ENCODE peak calls at places on chromosomes 11 and 22, in four cellular contexts. One of them, this sample, is unnamed.

GRCh38 chr11:114832532-114833125 is 154.3 kb downstream of the NXPE2 start:
- DNase-seq in GM20000: no peak
- DNase-seq in LNCaP clone FGC: peak; percentile 50
- DNase-seq in ovary: no peak
- DNase-seq in this sample: no peak

GRCh38 chr22:33002035-33002434 is 56.1 kb downstream of the SYN3 start:
- DNase-seq in ovary: no peak
- DNase-seq in LNCaP clone FGC: no peak
- DNase-seq in GM20000: no peak
- DNase-seq in this sample: no peak

GRCh38 chr11:63985812-63986155 is 454 bp upstream of the OTUB1 start:
- DNase-seq in ovary: no peak
- DNase-seq in GM20000: peak; percentile 82
- DNase-seq in LNCaP clone FGC: no peak
- DNase-seq in this sample: peak; percentile 84

GRCh38 chr22:35648066-35649025 is at the start of gene APOL6:
- DNase-seq in GM20000: peak; percentile 51
- DNase-seq in LNCaP clone FGC: no peak
- DNase-seq in ovary: peak; percentile 56
- DNase-seq in this sample: peak; percentile 76

GRCh38 chr11:37811349-37811748 is 1213.3 kb upstream of the RAG2 start:
- DNase-seq in ovary: no peak
- DNase-seq in GM20000: no peak
- DNase-seq in LNCaP clone FGC: no peak
- DNase-seq in this sample: no peak

GRCh38 chr11:123357990-123358827 is 71.9 kb upstream of the GRAMD1B start:
- DNase-seq in GM20000: peak; percentile 79
- DNase-seq in LNCaP clone FGC: no peak
- DNase-seq in ovary: no peak
- DNase-seq in this sample: peak; percentile 68

GRCh38 chr11:9850224-9850895 is 186.5 kb downstream of the SWAP70 start:
- DNase-seq in GM20000: no peak
- DNase-seq in ovary: no peak
- DNase-seq in LNCaP clone FGC: no peak
- DNase-seq in this sample: no peak

GRCh38 chr11:134541355-134541754 is 129.3 kb upstream of the B3GAT1 start:
- DNase-seq in GM20000: no peak
- DNase-seq in LNCaP clone FGC: no peak
- DNase-seq in ovary: no peak
- DNase-seq in this sample: no peak

GRCh38 chr11:17403977-17404759 is 15.7 kb upstream of the KCNJ11 start:
- DNase-seq in GM20000: no peak
- DNase-seq in LNCaP clone FGC: no peak
- DNase-seq in ovary: no peak
- DNase-seq in this sample: no peak

GRCh38 chr22:20268350-20269012 is 363 bp upstream of the RTN4R start:
- DNase-seq in ovary: peak; percentile 81
- DNase-seq in LNCaP clone FGC: no peak
- DNase-seq in GM20000: peak; percentile 88
- DNase-seq in this sample: peak; percentile 65

GRCh38 chr11:84714316-84714780 is 912.8 kb downstream of the DLG2 start:
- DNase-seq in LNCaP clone FGC: peak; percentile 21
- DNase-seq in GM20000: peak; percentile 56
- DNase-seq in ovary: peak; percentile 36
- DNase-seq in this sample: peak; percentile 74

GRCh38 chr11:104912102-104912501 is 13.8 kb upstream of the CASP12 start:
- DNase-seq in GM20000: no peak
- DNase-seq in LNCaP clone FGC: no peak
- DNase-seq in ovary: no peak
- DNase-seq in this sample: no peak

GRCh38 chr11:34348919-34349318 is 8.9 kb downstream of the ABTB2 start:
- DNase-seq in ovary: no peak
- DNase-seq in GM20000: no peak
- DNase-seq in LNCaP clone FGC: no peak
- DNase-seq in this sample: no peak

GRCh38 chr11:35064114-35064800 is 74.7 kb upstream of the CD44 start:
- DNase-seq in ovary: no peak
- DNase-seq in LNCaP clone FGC: no peak
- DNase-seq in GM20000: no peak
- DNase-seq in this sample: no peak

GRCh38 chr22:30754971-30755759 is 60.5 kb downstream of the OSBP2 start:
- DNase-seq in LNCaP clone FGC: peak; percentile 44
- DNase-seq in ovary: peak; percentile 41
- DNase-seq in GM20000: peak; percentile 76
- DNase-seq in this sample: peak; percentile 75

GRCh38 chr11:92457250-92457649 is 232.6 kb downstream of the FAT3 start:
- DNase-seq in LNCaP clone FGC: no peak
- DNase-seq in GM20000: no peak
- DNase-seq in ovary: no peak
- DNase-seq in this sample: no peak

GRCh38 chr11:76443254-76443935 is 1.4 kb upstream of the EMSY start:
- DNase-seq in GM20000: no peak
- DNase-seq in LNCaP clone FGC: no peak
- DNase-seq in ovary: no peak
- DNase-seq in this sample: peak; percentile 11

GRCh38 chr11:76448506-76448905 is 3.7 kb downstream of the EMSY start:
- DNase-seq in ovary: no peak
- DNase-seq in GM20000: no peak
- DNase-seq in LNCaP clone FGC: no peak
- DNase-seq in this sample: no peak

GRCh38 chr11:76444384-76445121 is at the start of gene EMSY:
- DNase-seq in ovary: peak; percentile 95
- DNase-seq in GM20000: peak; percentile 90
- DNase-seq in LNCaP clone FGC: peak; percentile 100
- DNase-seq in this sample: peak; percentile 94

GRCh38 chr11:76444065-76444383 is 794 bp upstream of the EMSY start:
- DNase-seq in GM20000: no peak
- DNase-seq in LNCaP clone FGC: no peak
- DNase-seq in ovary: no peak
- DNase-seq in this sample: no peak

DNA sequence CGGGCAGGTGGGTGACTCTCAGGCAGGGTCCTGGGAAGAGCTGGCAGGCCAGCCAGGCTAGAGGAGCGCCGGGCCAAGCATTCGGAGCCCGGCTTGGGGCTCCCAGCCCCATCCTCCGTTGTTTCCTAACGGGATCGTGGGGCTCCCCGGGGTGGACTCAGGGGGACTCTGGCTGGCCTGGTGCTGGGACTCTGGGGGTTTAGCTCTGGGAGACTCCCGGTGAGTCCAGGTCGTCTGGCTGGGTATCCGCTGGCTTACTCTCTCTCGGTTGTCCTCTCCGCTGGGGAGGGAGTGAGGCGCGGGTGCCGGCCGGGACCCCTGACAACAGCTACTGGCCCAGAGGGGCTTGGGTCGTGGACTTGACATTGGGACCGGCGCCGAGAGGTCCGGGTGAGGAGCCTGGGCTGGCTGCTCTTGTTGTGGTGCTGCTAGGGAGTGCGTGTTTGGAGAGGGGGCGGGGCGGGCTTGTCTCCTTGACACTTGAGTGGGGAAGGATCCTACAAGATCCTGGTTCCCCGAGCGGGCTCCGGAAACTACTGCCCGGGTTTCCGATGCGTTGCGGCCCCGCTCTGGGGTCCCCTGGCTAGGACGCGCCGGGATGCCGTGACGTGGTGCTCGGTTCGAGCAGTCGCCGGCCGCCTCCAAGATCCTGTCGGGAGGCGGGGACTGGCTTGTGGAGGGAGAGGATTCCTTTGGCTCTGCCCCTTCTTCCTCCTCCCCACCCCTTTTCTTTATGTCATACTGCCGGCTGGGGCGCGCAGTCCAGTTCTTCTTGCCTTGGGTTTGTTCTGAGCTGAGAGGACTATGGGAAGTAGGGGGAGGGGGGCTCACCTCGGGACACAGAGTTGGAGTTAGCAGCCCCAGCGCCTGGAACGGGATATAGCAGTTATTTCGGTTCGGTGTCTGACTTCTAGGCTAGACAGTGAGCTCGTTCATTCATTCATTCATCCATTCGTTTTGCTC is 585 bp downstream of the EMSY start:
- DNase-seq in ovary: peak; percentile 78
- DNase-seq in LNCaP clone FGC: peak; percentile 87
- DNase-seq in GM20000: peak; percentile 54
- DNase-seq in this sample: peak; percentile 66
- TF ChIP-seq CTCF in ovary: no peak
- TF ChIP-seq CTCF in LNCaP clone FGC: peak; percentile 2
- TF ChIP-seq CTCF in GM20000: no peak
- TF ChIP-seq CTCF in this sample: no peak

GRCh38 chr22:39433476-39434242 is 23.2 kb upstream of the MGAT3 start:
- DNase-seq in GM20000: no peak
- DNase-seq in ovary: no peak
- DNase-seq in LNCaP clone FGC: no peak
- DNase-seq in this sample: no peak
- TF ChIP-seq CTCF in GM20000: no peak
- TF ChIP-seq CTCF in ovary: no peak
- TF ChIP-seq CTCF in LNCaP clone FGC: no peak
- TF ChIP-seq CTCF in this sample: no peak

GRCh38 chr11:96530473-96530872 is 140.7 kb downstream of the JRKL start:
- DNase-seq in GM20000: no peak
- DNase-seq in LNCaP clone FGC: no peak
- DNase-seq in ovary: no peak
- DNase-seq in this sample: no peak

GRCh38 chr11:96520939-96521338 is 131.1 kb downstream of the JRKL start:
- DNase-seq in LNCaP clone FGC: no peak
- DNase-seq in GM20000: no peak
- DNase-seq in ovary: no peak
- DNase-seq in this sample: no peak

DNA sequence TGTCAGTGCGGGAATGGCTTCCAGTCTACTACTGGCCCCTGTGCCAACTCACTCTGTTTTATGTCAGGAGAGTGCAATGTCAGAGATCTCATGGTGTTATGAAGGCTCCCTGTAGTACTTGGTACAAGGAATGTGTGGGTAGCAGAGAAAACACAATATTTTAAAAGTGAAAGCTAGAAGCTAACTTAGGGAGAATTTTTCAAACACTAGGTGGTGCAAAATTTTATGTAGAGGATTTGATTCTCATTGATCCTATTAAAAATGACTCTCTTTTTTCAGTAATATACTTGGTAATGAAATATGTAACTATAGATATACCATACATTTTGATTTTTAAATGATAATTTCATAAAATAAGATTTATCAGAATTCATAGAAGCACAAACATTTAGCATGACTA is 134.7 kb downstream of the JRKL start:
- DNase-seq in LNCaP clone FGC: no peak
- DNase-seq in GM20000: no peak
- DNase-seq in ovary: no peak
- DNase-seq in this sample: no peak
- TF ChIP-seq CTCF in LNCaP clone FGC: peak; percentile 15
- TF ChIP-seq CTCF in GM20000: no peak
- TF ChIP-seq CTCF in ovary: no peak
- TF ChIP-seq CTCF in this sample: no peak

GRCh38 chr11:13249992-13250391 is 27.6 kb upstream of the BMAL1 start:
- DNase-seq in GM20000: no peak
- DNase-seq in ovary: no peak
- DNase-seq in LNCaP clone FGC: no peak
- DNase-seq in this sample: peak; percentile 13
- TF ChIP-seq CTCF in GM20000: peak; percentile 11
- TF ChIP-seq CTCF in ovary: no peak
- TF ChIP-seq CTCF in LNCaP clone FGC: peak; percentile 26
- TF ChIP-seq CTCF in this sample: no peak

GRCh38 chr11:119694334-119694733 is 34.7 kb downstream of the NECTIN1 start:
- DNase-seq in GM20000: peak; percentile 62
- DNase-seq in LNCaP clone FGC: no peak
- DNase-seq in ovary: no peak
- DNase-seq in this sample: peak; percentile 35
- TF ChIP-seq CTCF in GM20000: peak; percentile 29
- TF ChIP-seq CTCF in LNCaP clone FGC: peak; percentile 27
- TF ChIP-seq CTCF in ovary: no peak
- TF ChIP-seq CTCF in this sample: no peak

GRCh38 chr22:43088979-43089717 is at the start of gene TTLL1:
- DNase-seq in GM20000: peak; percentile 97
- DNase-seq in ovary: peak; percentile 92
- DNase-seq in LNCaP clone FGC: peak; percentile 67
- DNase-seq in this sample: peak; percentile 95
- TF ChIP-seq CTCF in GM20000: no peak
- TF ChIP-seq CTCF in ovary: no peak
- TF ChIP-seq CTCF in LNCaP clone FGC: no peak
- TF ChIP-seq CTCF in this sample: no peak

DNA sequence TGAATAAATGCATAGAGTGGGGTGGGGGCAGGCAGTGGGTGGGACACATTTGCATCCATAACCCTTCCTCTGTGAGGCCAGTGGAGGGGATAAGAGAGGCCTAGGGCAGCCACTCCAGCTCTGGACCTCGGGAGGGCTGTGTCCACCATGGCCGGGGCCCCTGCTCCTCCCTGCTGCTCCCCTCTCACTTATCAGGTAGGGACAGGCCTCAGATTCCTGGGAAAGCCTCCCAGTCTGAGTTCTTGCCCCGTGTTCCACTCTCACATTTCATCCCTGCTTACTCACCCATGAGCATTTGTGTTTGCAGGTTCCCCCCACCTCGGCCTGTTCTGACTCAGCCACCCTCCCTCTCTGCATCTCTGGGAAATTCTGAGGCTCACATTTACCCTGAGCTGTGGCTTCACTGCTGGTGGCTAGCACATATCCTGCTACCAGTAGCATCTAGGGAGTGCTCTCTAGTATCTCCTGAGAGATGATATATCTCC is 128.7 kb upstream of the TOP3B start:
- DNase-seq in GM20000: peak; percentile 85
- DNase-seq in LNCaP clone FGC: no peak
- DNase-seq in ovary: no peak
- DNase-seq in this sample: peak; percentile 70
- TF ChIP-seq CTCF in GM20000: no peak
- TF ChIP-seq CTCF in LNCaP clone FGC: no peak
- TF ChIP-seq CTCF in ovary: no peak
- TF ChIP-seq CTCF in this sample: no peak

DNA sequence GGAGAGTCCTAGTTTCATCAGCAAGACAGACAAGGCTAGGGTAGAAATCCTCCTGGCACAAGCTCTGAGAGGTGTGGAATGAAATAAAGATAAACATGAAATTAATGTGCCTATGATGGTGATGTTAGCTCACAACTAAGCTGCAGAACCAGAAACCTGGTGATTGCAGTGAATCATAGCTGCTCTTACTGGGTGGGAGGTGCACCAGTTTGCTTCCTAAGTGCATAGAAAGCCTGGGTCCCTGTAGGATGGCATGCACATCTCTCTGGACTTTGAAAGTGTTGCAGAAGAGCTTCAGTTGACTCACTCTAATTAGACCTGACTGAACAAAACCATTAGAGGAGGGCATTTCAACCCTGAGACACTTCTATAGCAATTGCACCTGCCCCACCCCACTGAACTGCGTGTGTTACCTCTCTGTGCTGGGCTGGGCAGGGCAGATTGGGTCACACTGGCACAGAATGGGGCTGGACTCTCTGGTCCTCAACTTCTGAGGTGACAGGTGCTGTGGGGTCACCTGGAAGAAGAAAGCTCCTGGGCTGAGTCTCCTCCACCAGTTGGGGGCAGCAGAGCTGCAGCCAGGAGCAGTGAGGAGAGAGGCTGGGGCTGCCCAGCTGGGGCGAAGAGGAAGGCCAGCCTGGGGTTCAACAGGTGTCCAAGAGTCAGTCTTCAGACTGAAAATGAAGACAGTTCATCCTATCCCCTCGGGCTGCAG is 57.9 kb downstream of the GGTLC2 start:
- DNase-seq in ovary: no peak
- DNase-seq in GM20000: no peak
- DNase-seq in LNCaP clone FGC: no peak
- DNase-seq in this sample: peak; percentile 21
- TF ChIP-seq CTCF in ovary: no peak
- TF ChIP-seq CTCF in GM20000: peak; percentile 63
- TF ChIP-seq CTCF in LNCaP clone FGC: peak; percentile 67
- TF ChIP-seq CTCF in this sample: peak; percentile 48

GRCh38 chr11:77548552-77549439 is 41.0 kb upstream of the AQP11 start:
- DNase-seq in ovary: no peak
- DNase-seq in LNCaP clone FGC: no peak
- DNase-seq in GM20000: no peak
- DNase-seq in this sample: no peak
- TF ChIP-seq CTCF in ovary: no peak
- TF ChIP-seq CTCF in LNCaP clone FGC: no peak
- TF ChIP-seq CTCF in GM20000: no peak
- TF ChIP-seq CTCF in this sample: peak; percentile 17

GRCh38 chr11:11179239-11179638 is 173.8 kb downstream of the CSNK2A3 start:
- DNase-seq in LNCaP clone FGC: no peak
- DNase-seq in ovary: no peak
- DNase-seq in GM20000: no peak
- DNase-seq in this sample: no peak
- TF ChIP-seq CTCF in LNCaP clone FGC: no peak
- TF ChIP-seq CTCF in ovary: no peak
- TF ChIP-seq CTCF in GM20000: no peak
- TF ChIP-seq CTCF in this sample: no peak